ENCODE peak calls at places on chromosomes 5 and 9, in four cellular contexts. E is K562, W is IMR-90, M is GM12878. T is an unnamed sample.

GRCh38 chr5:109689740-109690455 is at the start of gene MAN2A1:
- DNase-seq in E (peak), M (no peak), W (peak), T (peak)

GRCh38 chr5:68345595-68345994 is 130.0 kb downstream of the PIK3R1 start:
- DNase-seq in M (no peak), W (no peak), E (peak), T (no peak)

GRCh38 chr5:179164331-179165311 is 104.4 kb downstream of the ZNF354C start:
- DNase-seq in M (no peak), W (no peak), E (no peak), T (no peak)

GRCh38 chr9:21465859-21466518 is 16.1 kb downstream of the IFNE start:
- DNase-seq in E (no peak), M (no peak), W (peak), T (peak)

GRCh38 chr5:151570512-151571269 is 20.4 kb downstream of the FAT2 start:
- DNase-seq in W (no peak), M (no peak), E (no peak), T (no peak)

GRCh38 chr5:33254581-33254980 is 186.2 kb upstream of the TARS1 start:
- DNase-seq in M (no peak), W (no peak), E (no peak), T (no peak)

GRCh38 chr5:44885903-44886302 is 77.2 kb downstream of the MRPS30 start:
- DNase-seq in M (peak), W (no peak), E (no peak), T (no peak)

GRCh38 chr5:135578305-135578684 is 496 bp downstream of the CXCL14 start:
- DNase-seq in E (no peak), M (no peak), W (no peak), T (no peak)

GRCh38 chr9:76716270-76716669 is 48.0 kb upstream of the PCA3 start:
- DNase-seq in M (no peak), E (no peak), W (no peak), T (no peak)

GRCh38 chr9:136018257-136019031 is 57.3 kb upstream of the UBAC1 start:
- DNase-seq in W (no peak), E (no peak), M (no peak), T (no peak)

GRCh38 chr5:175444060-175444904 is at the start of gene DRD1:
- DNase-seq in W (peak), E (peak), M (no peak), T (peak)

GRCh38 chr5:92780057-92780456 is 801.0 kb downstream of the NR2F1-AS1 start:
- DNase-seq in M (no peak), W (no peak), E (no peak), T (no peak)

GRCh38 chr9:69877852-69878507 is 57.4 kb downstream of the CFAP95 start:
- DNase-seq in W (peak), M (no peak), E (no peak), T (peak)

GRCh38 chr5:126542441-126542840 is 52.6 kb downstream of the ALDH7A1 start:
- DNase-seq in M (no peak), W (no peak), E (no peak), T (no peak)

GRCh38 chr9:21750021-21750735 is 52.3 kb upstream of the MTAP start:
- DNase-seq in E (no peak), M (no peak), W (no peak), T (peak)

GRCh38 chr5:88769165-88769564 is 113.8 kb downstream of the MEF2C start:
- DNase-seq in W (peak), M (no peak), E (no peak), T (no peak)

GRCh38 chr9:5869315-5870019 is 21.2 kb upstream of the MLANA start:
- DNase-seq in M (no peak), E (peak), W (no peak), T (no peak)

GRCh38 chr5:18329346-18329745 is 695.1 kb downstream of the TAF11L14 start:
- DNase-seq in M (no peak), E (no peak), W (no peak), T (no peak)

GRCh38 chr9:93321220-93321610 is 130.3 kb upstream of the FAM120A start:
- DNase-seq in M (no peak), E (no peak), W (no peak), T (no peak)

GRCh38 chr5:14325369-14325768 is 182.2 kb downstream of the TRIO start:
- DNase-seq in M (no peak), W (peak), E (no peak), T (no peak)

GRCh38 chr5:173891367-173891766 is 3.2 kb downstream of the CPEB4 start:
- DNase-seq in W (no peak), E (no peak), M (no peak), T (no peak)

GRCh38 chr5:58457040-58457439 is 2.8 kb downstream of the PLK2 start:
- DNase-seq in E (no peak), W (no peak), M (no peak), T (peak)

GRCh38 chr9:109351032-109351431 is 30.2 kb upstream of the EPB41L4B start:
- DNase-seq in W (no peak), E (no peak), M (no peak), T (no peak)

GRCh38 chr9:130713286-130713975 is 19.9 kb downstream of the EXOSC2 start:
- DNase-seq in W (peak), M (no peak), E (no peak), T (peak)

GRCh38 chr5:60546157-60546556 is 153.8 kb downstream of the DEPDC1B start:
- DNase-seq in E (no peak), W (no peak), M (no peak), T (no peak)

GRCh38 chr5:60551829-60552228 is 148.1 kb downstream of the DEPDC1B start:
- DNase-seq in E (no peak), M (no peak), W (no peak), T (no peak)

GRCh38 chr5:60551250-60551649 is 148.7 kb downstream of the DEPDC1B start:
- DNase-seq in E (no peak), M (no peak), W (no peak), T (no peak)

GRCh38 chr5:60549841-60550240 is 150.1 kb downstream of the DEPDC1B start:
- DNase-seq in E (no peak), M (no peak), W (no peak), T (no peak)

GRCh38 chr5:60550311-60550710 is 149.7 kb downstream of the DEPDC1B start:
- DNase-seq in E (no peak), W (no peak), M (no peak), T (no peak)
- TF ChIP-seq FOS in E (no peak), W (no peak), M (no peak), T (no peak)

GRCh38 chr5:59487068-59487686 is 406.3 kb downstream of the PDE4D start:
- DNase-seq in M (no peak), E (no peak), W (no peak), T (no peak)
- H3K27ac ChIP-seq in M (no peak), E (no peak), W (no peak), T (no peak)

GRCh38 chr5:74581988-74582365 is 58.6 kb downstream of the ENC1 start:
- DNase-seq in W (no peak), E (no peak), M (no peak), T (peak)
- TF ChIP-seq FOS in W (no peak), E (no peak), M (no peak), T (peak)

GRCh38 chr5:98891591-98891990 is 37.2 kb downstream of the CHD1 start:
- DNase-seq in E (no peak), W (no peak), M (no peak), T (no peak)
- H3K27ac ChIP-seq in E (no peak), W (no peak), M (no peak), T (no peak)

DNA sequence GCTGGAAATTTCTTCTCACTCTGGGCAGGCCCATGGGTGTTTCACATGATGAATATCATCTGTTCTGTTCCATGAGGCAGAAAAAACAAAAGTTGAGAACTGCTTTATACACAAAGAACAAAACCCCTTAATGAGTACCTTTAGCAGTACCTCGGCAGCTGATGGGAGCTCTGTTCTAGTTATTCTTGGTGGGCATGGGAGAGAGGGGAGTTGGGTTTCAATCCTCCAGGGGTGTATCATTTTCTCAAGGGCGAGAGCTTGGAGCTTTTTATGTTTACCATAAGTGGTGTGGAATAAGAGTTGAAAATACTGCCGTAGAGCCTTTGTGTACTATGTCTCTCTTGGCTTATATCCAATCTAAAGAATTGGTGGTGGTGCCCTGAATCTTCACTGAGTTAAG is 103.3 kb upstream of the ZNF608 start:
- DNase-seq in W (no peak), E (no peak), M (no peak), T (no peak)
- TF ChIP-seq FOS in W (no peak), E (no peak), M (no peak), T (no peak)

T was measured in endothelial cell of umbilical vein.